ENCODE peak calls at places on chromosomes 6 and 20, in five cellular contexts. I, M, S, T and V are unnamed samples.

GRCh38 chr20:2708665-2709064 is 16.1 kb downstream of the EBF4 start:
- DNase-seq in I (no peak), M (no peak), S (no peak), T (no peak), V (no peak)

GRCh38 chr6:154590770-154591169 is 80.3 kb upstream of the CNKSR3 start:
- DNase-seq in I (no peak), M (no peak), S (no peak), T (no peak), V (no peak)

GRCh38 chr6:117414770-117415169 is 11.0 kb downstream of the ROS1 start:
- DNase-seq in I (no peak), M (no peak), S (no peak), T (no peak), V (no peak)

GRCh38 chr20:58106143-58106750 is 122.2 kb downstream of the ANKRD60 start:
- DNase-seq in I (no peak), M (no peak), S (no peak), T (no peak), V (no peak)

GRCh38 chr6:27224729-27225128 is 22.8 kb upstream of the PRSS16 start:
- DNase-seq in I (no peak), M (no peak), S (no peak), T (no peak), V (no peak)

GRCh38 chr6:143561105-143561704 is 49.7 kb upstream of the FUCA2 start:
- DNase-seq in I (no peak), M (no peak), S (no peak), T (no peak), V (no peak)

GRCh38 chr20:18943542-18943941 is 130.0 kb downstream of the SCP2D1 start:
- DNase-seq in I (no peak), M (no peak), S (no peak), T (no peak), V (no peak)

GRCh38 chr6:150806790-150807189 is 58.7 kb upstream of the MTHFD1L start:
- DNase-seq in I (no peak), M (no peak), S (no peak), T (no peak), V (no peak)

GRCh38 chr6:137387365-137387764 is 106.8 kb downstream of the OLIG3 start:
- DNase-seq in I (no peak), M (no peak), S (no peak), T (no peak), V (no peak)

GRCh38 chr6:24856954-24857670 is 58.4 kb upstream of the ARMH2 start:
- DNase-seq in I (no peak), M (no peak), S (no peak), T (no peak), V (peak)

GRCh38 chr6:38933426-38933825 is 115.2 kb upstream of the GLP1R start:
- DNase-seq in I (no peak), M (peak), S (no peak), T (no peak), V (no peak)
- TF ChIP-seq CTCF in I (no peak), M (peak), S (no peak), T (peak), V (peak)

DNA sequence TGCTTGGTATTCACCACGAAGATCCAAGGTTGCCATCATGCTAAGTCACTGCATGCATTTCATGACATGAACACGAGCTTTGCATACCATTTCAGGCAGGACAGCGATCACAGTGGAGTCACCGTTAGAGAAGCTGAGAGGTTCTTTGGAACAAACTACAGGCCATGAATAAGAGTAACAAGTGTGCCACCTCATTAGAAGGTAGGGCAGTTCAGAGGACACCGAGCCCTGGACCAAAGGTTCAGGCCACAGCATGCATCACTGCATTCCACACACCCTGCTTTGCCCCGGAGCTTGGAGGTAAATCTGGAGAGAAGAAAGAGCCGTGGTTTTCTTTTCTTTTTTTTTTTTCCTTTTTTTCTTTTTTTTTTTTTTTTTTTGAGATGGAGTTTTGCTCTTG is 66.9 kb upstream of the CDH4 start:
- DNase-seq in I (no peak), M (no peak), S (no peak), T (no peak), V (no peak)
- TF ChIP-seq CTCF in I (no peak), M (no peak), S (no peak), T (no peak), V (no peak)

DNA sequence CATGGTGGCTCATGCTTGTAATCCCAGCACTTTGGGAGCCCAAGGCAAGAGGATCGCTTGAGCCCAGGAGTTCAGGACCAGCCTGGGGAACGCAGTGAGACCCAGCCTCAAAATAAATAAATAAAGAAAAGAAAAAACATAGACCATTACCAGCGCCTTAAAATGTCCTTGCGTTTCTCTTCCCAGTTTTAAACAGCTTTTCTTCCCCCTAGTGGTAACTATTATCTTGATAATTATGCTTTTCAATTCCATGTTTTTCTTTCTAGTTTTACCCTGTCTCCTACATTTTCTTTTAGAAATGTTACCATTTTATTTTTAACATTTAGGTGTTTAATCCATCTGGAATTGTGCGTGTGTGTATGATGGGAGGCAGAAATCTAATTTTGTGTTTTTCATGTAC is 24.4 kb downstream of the DNAH8 start:
- DNase-seq in I (no peak), M (peak), S (no peak), T (no peak), V (no peak)
- TF ChIP-seq CTCF in I (no peak), M (peak), S (no peak), T (peak), V (peak)

DNA sequence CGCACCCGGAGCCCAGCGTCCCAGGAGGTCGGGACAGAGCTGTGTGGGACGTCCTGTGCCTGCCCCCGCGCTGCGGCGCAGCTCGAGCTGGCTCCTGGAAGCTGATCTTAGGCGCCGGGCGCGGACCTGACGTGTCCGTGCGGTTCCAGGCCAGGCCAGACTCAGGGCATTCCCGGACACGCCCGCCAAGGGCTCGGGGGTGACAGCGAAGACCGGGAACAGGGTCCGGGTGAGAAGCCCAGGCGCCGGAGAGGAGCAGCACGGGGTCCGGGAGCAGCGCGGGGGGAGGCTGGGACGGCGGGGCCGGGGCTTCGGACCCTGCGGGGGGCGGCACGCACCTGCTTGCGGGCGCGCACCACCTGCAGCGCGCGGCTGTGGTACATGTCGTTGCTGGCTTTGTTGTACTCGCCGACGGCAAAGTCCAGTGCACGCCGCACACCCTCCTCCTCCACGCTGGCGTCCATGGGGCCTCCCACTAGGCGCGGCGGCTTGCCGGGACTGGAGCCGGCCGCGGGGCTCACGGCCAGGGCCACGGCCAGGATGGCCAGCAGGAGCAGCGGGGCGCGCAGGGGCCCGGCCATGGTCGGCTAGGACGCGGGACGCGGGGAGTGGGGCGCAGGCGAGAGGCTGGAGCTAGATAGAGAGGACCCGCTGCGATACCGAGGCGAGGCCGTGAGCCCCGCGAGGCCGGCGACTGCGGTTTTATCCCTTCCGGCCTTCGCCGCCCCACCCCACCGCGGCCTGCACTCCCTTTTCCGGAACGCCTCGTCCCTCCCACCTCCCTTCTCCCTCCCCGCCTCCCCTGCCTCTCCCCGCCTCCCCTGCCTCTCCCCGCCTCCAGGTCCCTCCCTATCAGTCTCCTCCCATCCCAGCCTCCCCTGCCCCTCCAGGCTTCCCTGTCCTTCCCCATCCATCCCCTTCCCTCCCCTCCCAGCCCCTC is at the start of gene CST3:
- DNase-seq in I (peak), M (peak), S (peak), T (peak), V (no peak)
- TF ChIP-seq CTCF in I (no peak), M (no peak), S (no peak), T (no peak), V (no peak)

GRCh38 chr20:36835025-36835424 is 40.9 kb upstream of the TLDC2 start:
- DNase-seq in I (no peak), M (no peak), S (no peak), T (no peak), V (no peak)
- TF ChIP-seq CTCF in I (no peak), M (no peak), S (no peak), T (no peak), V (no peak)

GRCh38 chr6:149186873-149187272 is 130.6 kb upstream of the TAB2 start:
- DNase-seq in I (no peak), M (no peak), S (no peak), T (no peak), V (no peak)

GRCh38 chr6:149185799-149186357 is 131.6 kb upstream of the TAB2 start:
- DNase-seq in I (no peak), M (no peak), S (no peak), T (no peak), V (no peak)

GRCh38 chr6:149196091-149196490 is 121.4 kb upstream of the TAB2 start:
- DNase-seq in I (no peak), M (no peak), S (no peak), T (no peak), V (no peak)

GRCh38 chr6:149194815-149195558 is 122.5 kb upstream of the TAB2 start:
- DNase-seq in I (no peak), M (no peak), S (no peak), T (no peak), V (no peak)

GRCh38 chr6:149190228-149190831 is 127.2 kb upstream of the TAB2 start:
- DNase-seq in I (no peak), M (peak), S (no peak), T (peak), V (no peak)
- TF ChIP-seq CTCF in I (no peak), M (no peak), S (no peak), T (peak), V (no peak)

GRCh38 chr6:28443112-28443773 is at the start of gene ZSCAN23:
- DNase-seq in I (peak), M (peak), S (peak), T (peak), V (peak)
- TF ChIP-seq CTCF in I (no peak), M (no peak), S (no peak), T (no peak), V (no peak)

GRCh38 chr6:47079638-47080037 is 37.5 kb upstream of the ADGRF1 start:
- DNase-seq in I (no peak), M (no peak), S (no peak), T (no peak), V (no peak)
- TF ChIP-seq CTCF in I (no peak), M (peak), S (no peak), T (no peak), V (no peak)

GRCh38 chr6:43723737-43724295 is 36.2 kb upstream of the MRPS18A start:
- DNase-seq in I (peak), M (peak), S (peak), T (peak), V (peak)
- TF ChIP-seq CTCF in I (no peak), M (peak), S (no peak), T (peak), V (peak)